ENCODE peak calls at places on chromosomes 5 and 9, in ten cellular contexts. V, H, Q, P, E, X, I, D, B and S are unnamed samples.

GRCh38 chr5:142800776-142801494 is 30.8 kb downstream of the ARHGAP26 start:
- DNase-seq in V (no peak), H (no peak), Q (peak; percentile 85), P (peak; percentile 68), E (no peak), X (no peak), I (no peak), D (no peak), B (no peak), S (no peak)

GRCh38 chr5:52961238-52961637 is 27.9 kb upstream of the ITGA2 start:
- DNase-seq in V (no peak), H (no peak), Q (no peak), P (no peak), E (no peak), X (no peak), I (no peak), D (peak; percentile 67), B (no peak), S (no peak)

GRCh38 chr9:89375181-89375760 is 57.0 kb downstream of the SECISBP2 start:
- DNase-seq in V (no peak), H (no peak), Q (peak; percentile 33), P (peak; percentile 84), E (peak; percentile 62), X (no peak), I (no peak), D (no peak), B (no peak), S (peak; percentile 30)

GRCh38 chr5:157965040-157965439 is 106.1 kb upstream of the CLINT1 start:
- DNase-seq in V (no peak), H (no peak), Q (no peak), P (no peak), E (peak; percentile 45), X (no peak), I (no peak), D (no peak), B (no peak), S (no peak)

GRCh38 chr5:34743878-34744277 is 87.8 kb downstream of the RAI14 start:
- DNase-seq in V (no peak), H (no peak), Q (no peak), P (no peak), E (no peak), X (no peak), I (no peak), D (peak; percentile 31), B (no peak), S (no peak)

GRCh38 chr5:80933061-80933460 is 27.1 kb upstream of the RASGRF2 start:
- DNase-seq in V (no peak), H (no peak), Q (no peak), P (no peak), E (no peak), X (no peak), I (no peak), D (no peak), B (no peak), S (no peak)

GRCh38 chr5:66989286-66989685 is 207.3 kb downstream of the CD180 start:
- DNase-seq in V (no peak), H (no peak), Q (no peak), P (no peak), E (peak; percentile 60), X (no peak), I (no peak), D (no peak), B (no peak), S (no peak)

GRCh38 chr5:167466992-167467391 is 824.5 kb upstream of the WWC1 start:
- DNase-seq in V (no peak), H (no peak), Q (no peak), P (no peak), E (peak; percentile 61), X (no peak), I (no peak), D (no peak), B (no peak), S (no peak)

GRCh38 chr5:160165137-160166068 is 46.2 kb upstream of the PWWP2A start:
- DNase-seq in V (peak; percentile 96), H (peak; percentile 98), Q (no peak), P (peak; percentile 78), E (peak; percentile 92), X (peak; percentile 93), I (peak; percentile 89), D (peak; percentile 99), B (peak; percentile 95), S (peak; percentile 72)

GRCh38 chr5:37975531-37975930 is 135.7 kb upstream of the GDNF start:
- DNase-seq in V (no peak), H (no peak), Q (no peak), P (no peak), E (no peak), X (no peak), I (no peak), D (no peak), B (no peak), S (no peak)

GRCh38 chr9:123710299-123710698 is 219.6 kb downstream of the DENND1A start:
- DNase-seq in V (peak; percentile 46), H (no peak), Q (no peak), P (no peak), E (no peak), X (no peak), I (no peak), D (peak; percentile 68), B (no peak), S (no peak)

GRCh38 chr5:123460296-123460729 is 37.1 kb upstream of the CEP120 start:
- DNase-seq in V (peak; percentile 8), H (no peak), Q (no peak), P (peak; percentile 78), E (peak; percentile 71), X (no peak), I (no peak), D (no peak), B (no peak), S (peak; percentile 83)

GRCh38 chr5:156201793-156202388 is 125.1 kb upstream of the SGCD start:
- DNase-seq in V (peak; percentile 32), H (no peak), Q (no peak), P (no peak), E (no peak), X (no peak), I (no peak), D (no peak), B (no peak), S (no peak)

GRCh38 chr5:27908341-27908740 is 870.0 kb upstream of the CDH9 start:
- DNase-seq in V (no peak), H (no peak), Q (no peak), P (no peak), E (no peak), X (no peak), I (no peak), D (no peak), B (no peak), S (no peak)

GRCh38 chr5:81520769-81521168 is 126.8 kb upstream of the ACOT12 start:
- DNase-seq in V (no peak), H (no peak), Q (no peak), P (no peak), E (no peak), X (no peak), I (no peak), D (no peak), B (no peak), S (no peak)

GRCh38 chr9:93200449-93200742 is 16.5 kb downstream of the WNK2 start:
- DNase-seq in V (no peak), H (peak; percentile 48), Q (no peak), P (no peak), E (no peak), X (peak; percentile 44), I (no peak), D (no peak), B (no peak), S (no peak)

GRCh38 chr9:5712651-5713360 is 83.9 kb downstream of the RIC1 start:
- DNase-seq in V (no peak), H (no peak), Q (no peak), P (no peak), E (no peak), X (no peak), I (no peak), D (no peak), B (no peak), S (no peak)

GRCh38 chr5:129820-130219 is 37.9 kb downstream of the PLEKHG4B start:
- DNase-seq in V (no peak), H (no peak), Q (no peak), P (no peak), E (no peak), X (no peak), I (no peak), D (peak; percentile 68), B (no peak), S (no peak)

GRCh38 chr9:135961811-135962695 is 880 bp upstream of the UBAC1 start:
- DNase-seq in V (no peak), H (no peak), Q (no peak), P (no peak), E (peak; percentile 43), X (no peak), I (no peak), D (no peak), B (no peak), S (no peak)
- H3K27ac ChIP-seq in V (peak overlapping the region; percentile 9), H (no peak overlapping the region), Q (no peak overlapping the region), P (no peak overlapping the region), E (no peak overlapping the region), X (no peak overlapping the region), I (no peak overlapping the region), D (no peak overlapping the region), B (no peak overlapping the region), S (no peak overlapping the region)

GRCh38 chr9:128218172-128218517 is 15.0 kb downstream of the DNM1 start:
- DNase-seq in V (no peak), H (no peak), Q (no peak), P (no peak), E (no peak), X (no peak), I (no peak), D (no peak), B (no peak), S (no peak)
- H3K4me3 ChIP-seq in V (no peak overlapping the region), H (no peak overlapping the region), Q (peak overlapping the region; percentile 62), P (peak overlapping the region; percentile 55), E (peak overlapping the region; percentile 66), X (peak overlapping the region; percentile 52), I (peak overlapping the region; percentile 32), D (no peak overlapping the region), B (peak overlapping the region; percentile 44), S (peak overlapping the region; percentile 32)

GRCh38 chr5:56481147-56481997 is 248.2 kb upstream of the ANKRD55 start:
- DNase-seq in V (peak; percentile 50), H (peak; percentile 82), Q (peak; percentile 56), P (peak; percentile 73), E (peak; percentile 78), X (peak; percentile 83), I (no peak), D (peak; percentile 45), B (peak; percentile 76), S (peak; percentile 36)
- H3K4me1 ChIP-seq in V (peaks cover 14% of the 10 kb centered on the region), H (peaks cover 2% of the 10 kb centered on the region), Q (peaks cover 40% of the 10 kb centered on the region), P (peaks cover 12% of the 10 kb centered on the region), E (peaks cover 5% of the 10 kb centered on the region), X (peaks cover 10% of the 10 kb centered on the region), I (peaks cover 50% of the 10 kb centered on the region), D (peaks cover 16% of the 10 kb centered on the region), B (peaks cover 14% of the 10 kb centered on the region), S (no peaks in the 10 kb centered on the region)

DNA sequence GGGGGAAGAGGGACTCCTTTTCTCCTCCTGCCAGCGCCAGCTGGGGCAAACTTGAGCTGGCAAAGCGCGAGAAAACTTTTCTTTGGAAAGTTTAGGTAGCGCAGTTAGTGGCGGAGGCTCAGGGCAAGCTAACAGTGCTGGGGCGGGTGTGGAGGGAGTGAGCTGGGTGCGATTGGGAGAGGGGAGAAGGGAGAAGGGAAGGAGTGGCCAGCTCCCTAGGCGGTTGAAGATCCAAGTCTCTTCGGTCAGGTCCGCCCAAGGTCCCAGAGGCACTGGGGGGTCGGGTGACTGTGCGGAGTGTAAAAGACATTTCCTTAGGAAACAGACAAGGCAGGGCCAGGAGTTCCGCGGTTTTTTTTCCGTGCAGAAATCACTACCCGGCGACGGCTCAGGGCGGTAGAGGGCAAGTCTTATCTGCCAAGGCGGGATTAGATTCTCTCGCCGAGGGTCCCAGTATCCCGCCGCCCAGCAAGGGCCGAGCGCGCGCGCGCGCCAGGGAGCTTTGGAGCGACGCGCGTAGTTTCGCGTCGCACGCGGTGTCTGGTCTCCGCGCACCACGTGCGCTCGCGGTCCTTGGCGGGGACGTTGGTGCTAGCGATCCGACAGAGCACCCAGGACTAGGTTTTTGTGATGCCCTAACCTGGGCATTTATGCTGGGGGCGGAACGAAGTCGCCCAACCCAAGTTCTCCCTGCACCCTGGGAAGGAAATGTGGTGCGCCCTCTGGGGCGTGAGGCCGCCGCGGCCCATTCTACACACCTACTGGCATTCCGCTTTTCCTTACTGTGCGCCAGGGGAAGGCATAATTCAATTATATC is 33.7 kb upstream of the NFIB start:
- DNase-seq in V (peak; percentile 52), H (peak; percentile 82), Q (no peak), P (no peak), E (peak; percentile 88), X (peak; percentile 76), I (no peak), D (no peak), B (peak; percentile 77), S (peak; percentile 46)
- H3K27ac ChIP-seq in V (peak overlapping the region; percentile 59), H (peak overlapping the region; percentile 87), Q (no peak overlapping the region), P (peak overlapping the region; percentile 31), E (no peak overlapping the region), X (peak overlapping the region; percentile 86), I (peak overlapping the region; percentile 88), D (no peak overlapping the region), B (peak overlapping the region; percentile 81), S (no peak overlapping the region)